ENCODE peak calls at places on chromosomes 2 and 18, in six cellular contexts. U is sciatic nerve, V is amniotic epithelial cell, I is posterior cingulate gyrus, O is AG08396, T is heart left ventricle. A is an unnamed sample.

GRCh38 chr2:16647992-16648617 is 17.5 kb downstream of the CYRIA start:
- DNase-seq in T (no peak), I (no peak), U (no peak), O (no peak), V (no peak), A (no peak)

GRCh38 chr2:359047-359446 is 71.2 kb upstream of the ALKAL2 start:
- DNase-seq in U (no peak), V (no peak), T (no peak), I (no peak), O (no peak), A (no peak)

GRCh38 chr2:86396304-86396785 is 44.8 kb upstream of the KDM3A start:
- DNase-seq in U (no peak), I (peak), O (peak), T (peak), V (peak), A (peak)

GRCh38 chr18:48022021-48022420 is 91.6 kb upstream of the SMAD2 start:
- DNase-seq in O (no peak), V (no peak), U (no peak), I (no peak), T (no peak), A (no peak)

GRCh38 chr18:34871435-34871834 is 161.3 kb downstream of the DTNA start:
- DNase-seq in O (peak), V (no peak), T (no peak), U (no peak), I (no peak), A (peak)

GRCh38 chr2:105100064-105100840 is 62.4 kb downstream of the MRPS9 start:
- DNase-seq in T (no peak), I (no peak), U (no peak), O (no peak), V (no peak), A (no peak)

GRCh38 chr2:236193026-236193425 is 24.8 kb upstream of the GBX2 start:
- DNase-seq in U (no peak), O (no peak), T (no peak), V (no peak), I (no peak), A (no peak)

GRCh38 chr2:209734805-209735204 is 36.8 kb upstream of the UNC80 start:
- DNase-seq in O (no peak), I (no peak), T (no peak), V (no peak), U (no peak), A (no peak)

GRCh38 chr2:61660511-61661388 is 122.6 kb upstream of the XPO1 start:
- DNase-seq in V (peak), U (no peak), T (peak), I (no peak), O (no peak), A (no peak)

GRCh38 chr2:206158563-206159345 is 490 bp downstream of the NDUFS1 start:
- DNase-seq in O (peak), U (no peak), V (peak), T (no peak), I (no peak), A (no peak)

GRCh38 chr2:129658430-129658829 is 321.0 kb upstream of the RAB6C start:
- DNase-seq in O (no peak), T (no peak), V (no peak), I (no peak), U (no peak), A (no peak)